ENCODE peak calls at places on chromosomes 16 and 17, in eight cellular contexts. R is fibroblast of lung, X is mesenchymal stem cell, K is neural progenitor cell, A is HCT116, H is H1, S is mammary epithelial cell, M is endodermal cell. W is an unnamed sample.

GRCh38 chr16:29808219-29808900 is 2.0 kb downstream of the MAZ start:
- DNase-seq in R (no peak), X (no peak), K (no peak), A (no peak), H (no peak), S (no peak), M (no peak), W (no peak)

GRCh38 chr17:68957944-68958343 is 2.8 kb upstream of the ABCA8 start:
- DNase-seq in R (no peak), X (no peak), K (no peak), A (no peak), H (no peak), S (no peak), M (no peak), W (no peak)

GRCh38 chr16:52068447-52069074 is 478.4 kb downstream of the TOX3 start:
- DNase-seq in R (peak; percentile 20), X (peak; percentile 9), K (peak; percentile 72), A (no peak), H (peak; percentile 3), S (peak; percentile 10), M (peak; percentile 74), W (peak; percentile 37)

GRCh38 chr16:49281843-49282642 is 405 bp upstream of the CBLN1 start:
- DNase-seq in R (peak; percentile 23), X (peak; percentile 26), K (peak; percentile 99), A (no peak), H (peak; percentile 54), S (peak; percentile 42), M (peak; percentile 96), W (peak; percentile 49)

GRCh38 chr17:28416703-28417311 is 10.8 kb upstream of the SLC46A1 start:
- DNase-seq in R (peak; percentile 63), X (peak; percentile 66), K (peak; percentile 82), A (peak; percentile 60), H (no peak), S (peak; percentile 56), M (peak; percentile 93), W (peak; percentile 70)

GRCh38 chr16:543301-544164 is 16.0 kb downstream of the CAPN15 start:
- DNase-seq in R (no peak), X (no peak), K (no peak), A (no peak), H (no peak), S (no peak), M (no peak), W (no peak)

GRCh38 chr16:85935957-85936760 is 37.2 kb downstream of the IRF8 start:
- DNase-seq in R (no peak), X (no peak), K (no peak), A (no peak), H (no peak), S (no peak), M (no peak), W (no peak)

GRCh38 chr17:42700890-42701289 is 18.6 kb downstream of the CNTNAP1 start:
- DNase-seq in R (no peak), X (no peak), K (no peak), A (no peak), H (no peak), S (no peak), M (no peak), W (no peak)

GRCh38 chr16:21150375-21151001 is at the start of gene DNAH3:
- DNase-seq in R (no peak), X (no peak), K (no peak), A (no peak), H (no peak), S (peak; percentile 90), M (no peak), W (no peak)

DNA sequence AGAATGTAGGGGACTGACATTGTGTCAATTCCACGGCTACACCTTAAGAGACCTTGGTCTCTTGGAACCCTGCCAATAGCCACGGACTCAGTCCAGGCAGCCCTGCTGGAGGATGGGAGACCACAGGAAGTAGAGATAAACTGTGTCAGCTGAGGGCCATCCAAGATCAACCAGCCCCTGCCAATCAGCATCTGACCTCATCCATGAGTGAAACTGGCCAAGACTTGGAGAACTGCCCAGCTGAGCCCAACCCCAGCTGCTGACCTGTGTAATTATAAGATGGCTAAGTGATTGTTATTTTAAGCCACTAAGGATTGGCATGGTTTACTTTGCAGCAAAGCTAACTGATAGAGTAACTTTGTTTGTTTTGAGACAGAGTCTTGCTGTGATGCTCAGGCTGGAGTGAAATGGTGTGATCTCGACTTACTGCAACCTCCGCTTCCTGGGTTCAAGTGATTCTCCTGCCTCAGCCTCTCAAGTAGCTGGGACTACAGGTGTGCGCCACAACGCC is 13.3 kb upstream of the YWHAE start:
- DNase-seq in R (peak; percentile 91), X (peak; percentile 73), K (no peak), A (no peak), H (no peak), S (peak; percentile 77), M (no peak), W (peak; percentile 72)
- H3K9ac ChIP-seq in R (no peak overlapping the region), X (peak overlapping the region; percentile 12), K (no peak overlapping the region), A (no peak overlapping the region), H (no peak overlapping the region), S (no peak overlapping the region), M (no peak overlapping the region), W (peak overlapping the region; percentile 36)

GRCh38 chr17:12955521-12955920 is 62.3 kb downstream of the ELAC2 start:
- DNase-seq in R (no peak), X (no peak), K (no peak), A (no peak), H (no peak), S (no peak), M (no peak), W (no peak)
- H3K9me3 ChIP-seq in R (no peaks in the 10 kb centered on the region), X (peaks cover 27% of the 10 kb centered on the region), K (no peaks in the 10 kb centered on the region), A (no peaks in the 10 kb centered on the region), H (no peaks in the 10 kb centered on the region), S (peaks cover 18% of the 10 kb centered on the region), M (peaks cover 7% of the 10 kb centered on the region), W (peaks cover 18% of the 10 kb centered on the region)

DNA sequence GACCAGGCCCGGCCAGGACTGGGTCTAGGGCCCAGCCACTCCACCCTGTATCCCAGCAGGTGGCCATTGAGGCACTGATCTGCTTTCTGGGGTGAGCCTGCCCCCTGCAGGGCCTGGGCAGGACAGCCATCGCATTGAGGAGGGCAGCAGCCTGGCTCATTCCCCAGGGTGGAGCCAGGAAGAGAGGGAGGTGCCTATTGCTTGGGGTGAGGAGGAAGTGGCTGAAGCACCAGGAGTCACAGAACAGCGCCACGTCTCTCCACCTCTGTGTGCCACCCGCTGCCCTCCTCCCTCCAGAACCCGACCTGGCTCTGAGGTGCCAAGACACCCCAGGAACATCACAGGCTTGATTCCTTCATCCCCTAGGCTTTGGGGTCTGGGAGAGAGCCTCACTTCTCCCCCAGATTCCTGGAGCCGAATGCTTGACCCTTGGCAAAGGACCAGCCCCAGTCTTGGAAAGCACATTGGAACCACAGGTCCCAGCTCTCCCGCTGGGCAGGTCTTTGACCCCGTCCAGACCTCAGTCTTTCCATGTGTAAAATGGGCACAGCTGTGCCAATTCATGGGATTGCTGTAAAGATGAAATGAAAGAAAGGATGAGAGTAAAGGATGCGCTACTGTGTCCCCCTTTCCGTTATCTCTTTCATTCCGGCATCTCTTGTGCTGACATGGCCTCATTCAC is 7.2 kb upstream of the KRT36 start:
- DNase-seq in R (peak; percentile 70), X (peak; percentile 81), K (peak; percentile 76), A (peak; percentile 87), H (peak; percentile 68), S (peak; percentile 88), M (peak; percentile 96), W (peak; percentile 73)
- H3K4me1 ChIP-seq in R (peaks cover 20% of the 10 kb centered on the region), X (peaks cover 25% of the 10 kb centered on the region), K (peaks cover 8% of the 10 kb centered on the region), A (peaks cover 34% of the 10 kb centered on the region), H (peaks cover 15% of the 10 kb centered on the region), S (peaks cover 49% of the 10 kb centered on the region), M (no peaks in the 10 kb centered on the region), W (peaks cover 16% of the 10 kb centered on the region)

GRCh38 chr16:67919618-67920210 is 11.9 kb downstream of the CTRL start:
- DNase-seq in R (no peak), X (no peak), K (no peak), A (no peak), H (no peak), S (no peak), M (no peak), W (no peak)

GRCh38 chr16:67917140-67917851 is 14.4 kb downstream of the CTRL start:
- DNase-seq in R (no peak), X (no peak), K (no peak), A (no peak), H (no peak), S (no peak), M (no peak), W (peak; percentile 65)

GRCh38 chr16:67914758-67915622 is 16.7 kb downstream of the CTRL start:
- DNase-seq in R (no peak), X (no peak), K (no peak), A (no peak), H (no peak), S (no peak), M (peak; percentile 67), W (no peak)

GRCh38 chr16:67915831-67916723 is 15.6 kb downstream of the CTRL start:
- DNase-seq in R (no peak), X (no peak), K (no peak), A (no peak), H (no peak), S (no peak), M (no peak), W (no peak)

DNA sequence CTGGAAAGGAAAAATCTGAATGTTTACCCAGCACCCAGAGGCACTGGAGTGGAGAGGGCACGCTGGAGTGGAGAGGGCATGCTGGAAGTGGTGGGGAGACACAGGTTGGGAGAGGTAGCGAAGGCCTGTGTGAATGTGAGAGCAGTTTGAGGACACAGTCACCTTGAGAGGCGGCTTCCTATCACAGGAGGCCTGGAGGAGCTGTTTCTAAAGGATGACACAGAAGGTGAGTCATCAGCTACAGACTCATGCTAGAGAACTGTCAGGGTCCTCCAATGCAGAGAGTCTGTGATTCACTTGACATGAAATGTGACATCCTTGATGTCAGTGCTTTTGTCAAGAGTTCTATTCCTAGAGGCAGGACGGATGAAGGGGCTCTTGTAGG is 13.8 kb downstream of the CTRL start:
- DNase-seq in R (peak; percentile 50), X (peak; percentile 93), K (no peak), A (peak; percentile 45), H (no peak), S (peak; percentile 83), M (no peak), W (peak; percentile 74)
- H3K9ac ChIP-seq in R (no peak overlapping the region), X (peak overlapping the region; percentile 33), K (no peak overlapping the region), A (peak overlapping the region; percentile 36), H (no peak overlapping the region), S (no peak overlapping the region), M (no peak overlapping the region), W (no peak overlapping the region)

DNA sequence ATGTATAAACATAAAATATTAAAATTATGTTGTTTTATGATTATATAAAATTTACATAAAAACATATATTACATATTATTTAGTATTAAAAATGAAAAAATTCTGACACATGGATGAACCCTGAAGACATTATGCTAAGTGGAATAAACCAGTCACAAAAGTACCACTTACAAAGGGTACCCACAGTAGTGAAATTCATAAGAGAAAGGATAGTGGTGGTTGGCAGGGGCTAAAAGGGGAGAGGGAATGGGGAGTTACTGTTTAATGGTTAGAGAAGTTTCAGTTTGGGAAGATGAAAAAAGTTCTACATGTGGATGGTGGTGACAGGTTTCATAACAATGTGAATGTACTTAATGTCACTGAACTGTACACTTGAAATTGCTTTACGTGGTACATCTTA is 41.4 kb downstream of the FBXL20 start:
- DNase-seq in R (no peak), X (no peak), K (no peak), A (no peak), H (no peak), S (no peak), M (no peak), W (no peak)
- H3K9me3 ChIP-seq in R (no peaks in the 10 kb centered on the region), X (no peaks in the 10 kb centered on the region), K (no peaks in the 10 kb centered on the region), A (no peaks in the 10 kb centered on the region), H (no peaks in the 10 kb centered on the region), S (no peaks in the 10 kb centered on the region), M (no peaks in the 10 kb centered on the region), W (no peaks in the 10 kb centered on the region)

W was measured in adipocyte.